ENCODE peak calls at places on chromosomes 12 and 14, in seven cellular contexts. R is AG09319; A is stimulated activated CD4-positive, alpha-beta T cell treated with anti-CD3 and anti-CD28 coated beads, Interleukin-15, amount 100 ng/mL, for 1 hour; V is ELR; N is activated T-cell treated with anti-CD3 and anti-CD28 coated beads, Interleukin-2, amount 50 U/mL, for 1 hour; U is lower leg skin; J is adrenal gland. F is an unnamed sample.

GRCh38 chr12:121888083-121888477 is 510 bp upstream of the PSMD9 start:
- DNase-seq in V (no peak), J (no peak), U (no peak), A (no peak), R (no peak), N (no peak), F (no peak)

GRCh38 chr12:56679834-56680575 is 8.1 kb downstream of the PTGES3 start:
- DNase-seq in J (no peak), V (no peak), R (no peak), U (no peak), N (no peak), A (no peak), F (no peak)

GRCh38 chr14:65415613-65416012 is 3.1 kb downstream of the FUT8 start:
- DNase-seq in J (no peak), U (no peak), R (no peak), V (no peak), A (no peak), N (no peak), F (no peak)

GRCh38 chr12:29830391-29830790 is 46.6 kb upstream of the TMTC1 start:
- DNase-seq in A (no peak), J (no peak), R (no peak), N (no peak), U (no peak), V (no peak), F (no peak)

GRCh38 chr12:10722905-10723866 is at the start of gene YBX3:
- DNase-seq in N (peak), A (peak), R (peak), J (peak), U (peak), V (peak), F (peak)

GRCh38 chr12:3698218-3698974 is 54.5 kb downstream of the CRACR2A start:
- DNase-seq in N (no peak), V (peak), A (no peak), J (no peak), R (peak), U (no peak), F (no peak)

GRCh38 chr12:56164345-56164729 is 6.2 kb downstream of the MYL6 start:
- DNase-seq in A (no peak), V (no peak), U (no peak), N (no peak), J (no peak), R (no peak), F (no peak)

GRCh38 chr14:52111583-52111982 is 42.7 kb upstream of the NID2 start:
- DNase-seq in V (peak), A (no peak), U (no peak), R (no peak), J (no peak), N (no peak), F (no peak)

GRCh38 chr12:53651718-53652117 is 24.2 kb downstream of the ATP5MC2 start:
- DNase-seq in A (no peak), V (no peak), N (no peak), U (no peak), R (no peak), J (no peak), F (no peak)

GRCh38 chr12:31206038-31206670 is 119.8 kb downstream of the SINHCAF start:
- DNase-seq in V (peak), R (no peak), A (no peak), N (no peak), J (no peak), U (no peak), F (no peak)

GRCh38 chr14:50804181-50804721 is 26.7 kb downstream of the NIN start:
- DNase-seq in R (no peak), V (peak), J (no peak), N (no peak), A (no peak), U (no peak), F (no peak)

GRCh38 chr12:132723015-132723763 is 12.5 kb downstream of the PGAM5 start:
- DNase-seq in V (peak), A (no peak), N (no peak), U (no peak), R (no peak), J (no peak), F (no peak)

GRCh38 chr14:59229653-59230406 is 41.4 kb downstream of the DAAM1 start:
- DNase-seq in V (no peak), U (no peak), N (no peak), R (no peak), J (no peak), A (no peak), F (no peak)

GRCh38 chr12:54958048-54958658 is 26.4 kb downstream of the TESPA1 start:
- DNase-seq in U (no peak), R (peak), V (peak), A (no peak), J (peak), N (no peak), F (no peak)

GRCh38 chr14:69879175-69880047 is at the start of gene SMOC1:
- DNase-seq in J (peak), R (no peak), U (no peak), V (no peak), A (no peak), N (no peak), F (no peak)

GRCh38 chr12:49903351-49903699 is 375 bp downstream of the FAIM2 start:
- DNase-seq in N (no peak), V (no peak), U (no peak), R (no peak), A (no peak), J (no peak), F (no peak)

GRCh38 chr14:81435578-81436295 is 35.6 kb upstream of the STON2 start:
- DNase-seq in R (no peak), J (peak), U (peak), N (peak), V (peak), A (no peak), F (peak)

GRCh38 chr12:17151917-17152316 is 546.0 kb upstream of the LMO3 start:
- DNase-seq in U (no peak), J (no peak), A (no peak), R (no peak), N (no peak), V (no peak), F (no peak)

GRCh38 chr12:49661191-49661590 is 37.8 kb downstream of the PRPF40B start:
- DNase-seq in V (no peak), A (no peak), R (no peak), J (no peak), U (no peak), N (no peak), F (no peak)

GRCh38 chr12:84502907-84503787 is 409.5 kb downstream of the SLC6A15 start:
- DNase-seq in A (no peak), J (peak), R (no peak), N (no peak), U (no peak), V (peak), F (no peak)

GRCh38 chr12:98084391-98084790 is 431.0 kb upstream of the TMPO start:
- DNase-seq in U (no peak), A (no peak), N (no peak), J (no peak), V (no peak), R (no peak), F (no peak)

GRCh38 chr14:97640031-97640430 is 842.8 kb downstream of the VRK1 start:
- DNase-seq in R (no peak), U (no peak), J (no peak), N (no peak), A (no peak), V (no peak), F (no peak)